ENCODE peak calls at places on chromosomes 16 and 17, in ten cellular contexts. One of them, this sample, is unnamed.

GRCh38 chr16:83513006-83513755 is 294.6 kb upstream of the HSBP1 start:
- DNase-seq in substantia nigra: no peak
- DNase-seq in endothelial cell: no peak
- DNase-seq in fibroblast of the conjunctiva: peak
- DNase-seq in mesothelial cell of epicardium: no peak
- DNase-seq in amniotic epithelial cell: peak
- DNase-seq in GM04504: peak
- DNase-seq in NCI-H2081: no peak
- DNase-seq in activated CD4-positive, alpha-beta T cell treated with anti-CD3 and anti-CD28 coated beads for 36 hours: peak
- DNase-seq in KG1: no peak
- DNase-seq in this sample: no peak

GRCh38 chr17:7084058-7084457 is 4.0 kb upstream of the CLEC10A start:
- DNase-seq in GM04504: no peak
- DNase-seq in endothelial cell: no peak
- DNase-seq in fibroblast of the conjunctiva: no peak
- DNase-seq in KG1: no peak
- DNase-seq in amniotic epithelial cell: peak
- DNase-seq in mesothelial cell of epicardium: no peak
- DNase-seq in NCI-H2081: no peak
- DNase-seq in activated CD4-positive, alpha-beta T cell treated with anti-CD3 and anti-CD28 coated beads for 36 hours: no peak
- DNase-seq in substantia nigra: no peak
- DNase-seq in this sample: no peak

GRCh38 chr17:55620023-55620422 is 102.6 kb downstream of the TMEM100 start:
- DNase-seq in substantia nigra: no peak
- DNase-seq in NCI-H2081: no peak
- DNase-seq in endothelial cell: no peak
- DNase-seq in activated CD4-positive, alpha-beta T cell treated with anti-CD3 and anti-CD28 coated beads for 36 hours: no peak
- DNase-seq in GM04504: no peak
- DNase-seq in mesothelial cell of epicardium: no peak
- DNase-seq in KG1: no peak
- DNase-seq in amniotic epithelial cell: no peak
- DNase-seq in fibroblast of the conjunctiva: no peak
- DNase-seq in this sample: no peak

GRCh38 chr17:32869345-32870026 is 7.4 kb downstream of the MYO1D start:
- DNase-seq in fibroblast of the conjunctiva: no peak
- DNase-seq in NCI-H2081: no peak
- DNase-seq in GM04504: no peak
- DNase-seq in amniotic epithelial cell: no peak
- DNase-seq in KG1: no peak
- DNase-seq in substantia nigra: no peak
- DNase-seq in endothelial cell: no peak
- DNase-seq in mesothelial cell of epicardium: no peak
- DNase-seq in activated CD4-positive, alpha-beta T cell treated with anti-CD3 and anti-CD28 coated beads for 36 hours: no peak
- DNase-seq in this sample: no peak

GRCh38 chr17:40453881-40454630 is 10.8 kb downstream of the IGFBP4 start:
- DNase-seq in fibroblast of the conjunctiva: no peak
- DNase-seq in activated CD4-positive, alpha-beta T cell treated with anti-CD3 and anti-CD28 coated beads for 36 hours: no peak
- DNase-seq in endothelial cell: no peak
- DNase-seq in mesothelial cell of epicardium: no peak
- DNase-seq in GM04504: no peak
- DNase-seq in amniotic epithelial cell: peak
- DNase-seq in NCI-H2081: no peak
- DNase-seq in KG1: no peak
- DNase-seq in substantia nigra: no peak
- DNase-seq in this sample: no peak

GRCh38 chr17:31510273-31511175 is 119.0 kb downstream of the RAB11FIP4 start:
- DNase-seq in NCI-H2081: no peak
- DNase-seq in GM04504: no peak
- DNase-seq in fibroblast of the conjunctiva: no peak
- DNase-seq in endothelial cell: no peak
- DNase-seq in amniotic epithelial cell: no peak
- DNase-seq in substantia nigra: no peak
- DNase-seq in activated CD4-positive, alpha-beta T cell treated with anti-CD3 and anti-CD28 coated beads for 36 hours: peak
- DNase-seq in KG1: no peak
- DNase-seq in mesothelial cell of epicardium: no peak
- DNase-seq in this sample: no peak

GRCh38 chr16:4612977-4613635 is 1.6 kb downstream of the UBALD1 start:
- DNase-seq in endothelial cell: no peak
- DNase-seq in mesothelial cell of epicardium: no peak
- DNase-seq in substantia nigra: no peak
- DNase-seq in amniotic epithelial cell: no peak
- DNase-seq in KG1: no peak
- DNase-seq in GM04504: no peak
- DNase-seq in fibroblast of the conjunctiva: no peak
- DNase-seq in activated CD4-positive, alpha-beta T cell treated with anti-CD3 and anti-CD28 coated beads for 36 hours: no peak
- DNase-seq in NCI-H2081: no peak
- DNase-seq in this sample: no peak

GRCh38 chr17:5785867-5786509 is 201.7 kb upstream of the NLRP1 start:
- DNase-seq in fibroblast of the conjunctiva: peak
- DNase-seq in mesothelial cell of epicardium: no peak
- DNase-seq in GM04504: peak
- DNase-seq in substantia nigra: no peak
- DNase-seq in endothelial cell: no peak
- DNase-seq in amniotic epithelial cell: no peak
- DNase-seq in KG1: no peak
- DNase-seq in activated CD4-positive, alpha-beta T cell treated with anti-CD3 and anti-CD28 coated beads for 36 hours: no peak
- DNase-seq in NCI-H2081: no peak
- DNase-seq in this sample: no peak

GRCh38 chr17:59406808-59407381 is 75.4 kb downstream of the YPEL2 start:
- DNase-seq in fibroblast of the conjunctiva: peak
- DNase-seq in NCI-H2081: peak
- DNase-seq in mesothelial cell of epicardium: no peak
- DNase-seq in amniotic epithelial cell: peak
- DNase-seq in substantia nigra: no peak
- DNase-seq in activated CD4-positive, alpha-beta T cell treated with anti-CD3 and anti-CD28 coated beads for 36 hours: no peak
- DNase-seq in endothelial cell: no peak
- DNase-seq in KG1: no peak
- DNase-seq in GM04504: no peak
- DNase-seq in this sample: no peak

GRCh38 chr17:55418369-55419268 is 3.0 kb downstream of the MMD start:
- DNase-seq in activated CD4-positive, alpha-beta T cell treated with anti-CD3 and anti-CD28 coated beads for 36 hours: no peak
- DNase-seq in endothelial cell: no peak
- DNase-seq in amniotic epithelial cell: no peak
- DNase-seq in fibroblast of the conjunctiva: no peak
- DNase-seq in NCI-H2081: no peak
- DNase-seq in GM04504: no peak
- DNase-seq in substantia nigra: no peak
- DNase-seq in mesothelial cell of epicardium: no peak
- DNase-seq in KG1: no peak
- DNase-seq in this sample: no peak

GRCh38 chr17:54891176-54891821 is 9.4 kb upstream of the TOM1L1 start:
- DNase-seq in substantia nigra: no peak
- DNase-seq in endothelial cell: peak
- DNase-seq in activated CD4-positive, alpha-beta T cell treated with anti-CD3 and anti-CD28 coated beads for 36 hours: peak
- DNase-seq in mesothelial cell of epicardium: no peak
- DNase-seq in fibroblast of the conjunctiva: peak
- DNase-seq in GM04504: peak
- DNase-seq in NCI-H2081: peak
- DNase-seq in amniotic epithelial cell: peak
- DNase-seq in KG1: peak
- DNase-seq in this sample: peak